ENCODE peak calls at places on chromosomes 13 and 19, in five cellular contexts. Z is NCI-H1417; H is gastrocnemius medialis; Y is CD8-positive, alpha-beta memory T cell; T is cardiac muscle cell. U is an unnamed sample.
A peak's percentile ranks its signal among the peaks of the same experiment; 100 is the strongest.

GRCh38 chr19:34555447-34555846 is 73.9 kb downstream of the WTIP start:
- DNase-seq in Z (no peak), H (no peak), Y (no peak), T (no peak), U (peak; percentile 18)

GRCh38 chr19:49188626-49189200 is 31.1 kb downstream of the TRPM4 start:
- DNase-seq in Z (no peak), H (no peak), Y (no peak), T (no peak), U (no peak)

GRCh38 chr19:18743281-18743825 is 47.8 kb downstream of the COMP start:
- DNase-seq in Z (no peak), H (no peak), Y (no peak), T (peak; percentile 90), U (no peak)

GRCh38 chr19:51690359-51691121 is 2.6 kb upstream of the SPACA6 start:
- DNase-seq in Z (peak; percentile 78), H (no peak), Y (peak; percentile 75), T (peak; percentile 75), U (peak; percentile 33)

GRCh38 chr19:34428549-34429285 is 536 bp downstream of the UBA2 start:
- DNase-seq in Z (peak; percentile 58), H (peak; percentile 85), Y (peak; percentile 60), T (peak; percentile 43), U (peak; percentile 41)

GRCh38 chr19:48718711-48719231 is 754 bp downstream of the MAMSTR start:
- DNase-seq in Z (no peak), H (peak; percentile 33), Y (no peak), T (no peak), U (no peak)

GRCh38 chr13:98327326-98328314 is 150.6 kb upstream of the RNF113B start:
- DNase-seq in Z (no peak), H (no peak), Y (no peak), T (peak; percentile 62), U (no peak)

GRCh38 chr13:70253834-70254233 is 145.6 kb upstream of the KLHL1 start:
- DNase-seq in Z (peak; percentile 75), H (no peak), Y (no peak), T (peak; percentile 61), U (peak; percentile 72)

GRCh38 chr19:14118165-14119051 is 846 bp upstream of the PRKACA start:
- DNase-seq in Z (peak; percentile 85), H (peak; percentile 99), Y (peak; percentile 68), T (peak; percentile 32), U (peak; percentile 93)

GRCh38 chr19:41785653-41786052 is 10.7 kb upstream of the CEACAM3 start:
- DNase-seq in Z (peak; percentile 71), H (no peak), Y (peak; percentile 77), T (peak; percentile 52), U (peak; percentile 86)

GRCh38 chr19:43997631-43998290 is 5.0 kb upstream of the ZNF230 start:
- DNase-seq in Z (no peak), H (no peak), Y (no peak), T (no peak), U (no peak)

GRCh38 chr19:49017666-49018351 is 918 bp upstream of the LHB start:
- DNase-seq in Z (peak; percentile 60), H (peak; percentile 35), Y (peak; percentile 80), T (peak; percentile 71), U (peak; percentile 71)

GRCh38 chr19:24140099-24140498 is 53.1 kb downstream of the ZNF254 start:
- DNase-seq in Z (no peak), H (no peak), Y (no peak), T (no peak), U (no peak)

GRCh38 chr19:18991050-18991449 is 42.3 kb downstream of the SUGP2 start:
- DNase-seq in Z (no peak), H (no peak), Y (no peak), T (peak; percentile 9), U (no peak)

GRCh38 chr13:85316501-85316900 is 482.7 kb downstream of the SLITRK6 start:
- DNase-seq in Z (no peak), H (no peak), Y (no peak), T (no peak), U (no peak)

GRCh38 chr19:51066393-51066792 is 1.5 kb upstream of the KLK13 start:
- DNase-seq in Z (no peak), H (no peak), Y (no peak), T (no peak), U (no peak)

GRCh38 chr13:28037399-28037798 is 48.9 kb upstream of the URAD start:
- DNase-seq in Z (no peak), H (no peak), Y (no peak), T (no peak), U (no peak)

GRCh38 chr13:43805071-43805468 is 18.3 kb upstream of the ENOX1 start:
- DNase-seq in Z (no peak), H (no peak), Y (no peak), T (no peak), U (peak; percentile 20)

GRCh38 chr19:46785054-46785979 is 3.1 kb downstream of the SLC1A5 start:
- DNase-seq in Z (no peak), H (no peak), Y (no peak), T (no peak), U (no peak)

GRCh38 chr19:20078696-20079095 is 896 bp downstream of the ZNF90 start:
- DNase-seq in Z (peak; percentile 11), H (no peak), Y (no peak), T (peak; percentile 59), U (peak; percentile 9)

GRCh38 chr19:45059258-45059965 is 16.9 kb downstream of the ZNF296 start:
- DNase-seq in Z (peak; percentile 27), H (peak; percentile 66), Y (peak; percentile 85), T (peak; percentile 81), U (peak; percentile 59)

GRCh38 chr13:113935523-113935922 is 38.4 kb downstream of the C13orf46 start:
- DNase-seq in Z (peak; percentile 74), H (no peak), Y (no peak), T (no peak), U (peak; percentile 60)

GRCh38 chr19:53977429-53977990 is 13.9 kb upstream of the CACNG6 start:
- DNase-seq in Z (peak; percentile 3), H (peak; percentile 77), Y (peak; percentile 67), T (peak; percentile 91), U (no peak)

GRCh38 chr19:10462557-10462956 is 40.6 kb downstream of the KEAP1 start:
- DNase-seq in Z (no peak), H (no peak), Y (no peak), T (no peak), U (no peak)

GRCh38 chr13:110815471-110816204 is 99.2 kb downstream of the ANKRD10 start:
- DNase-seq in Z (peak; percentile 85), H (no peak), Y (no peak), T (no peak), U (peak; percentile 91)

GRCh38 chr19:39277598-39277997 is 9.4 kb downstream of the IFNL2 start:
- DNase-seq in Z (no peak), H (no peak), Y (no peak), T (no peak), U (no peak)

GRCh38 chr19:16889429-16889882 is 657 bp downstream of the F2RL3 start:
- DNase-seq in Z (no peak), H (peak; percentile 28), Y (no peak), T (no peak), U (peak; percentile 36)

GRCh38 chr13:44050450-44051063 is 170.9 kb downstream of the LACC1 start:
- DNase-seq in Z (peak; percentile 3), H (no peak), Y (no peak), T (peak; percentile 56), U (peak; percentile 40)

U was measured in NCI-H146.